ENCODE peak calls at places on chromosome X, in ten cellular contexts. One of them, this sample, is unnamed.
A peak's percentile ranks its signal among the peaks of the same experiment; 100 is the strongest.

GRCh38 chrX:38811515-38812239 is 10.4 kb downstream of the MID1IP1 start:
- DNase-seq in A549: no peak
- DNase-seq in upper lobe of right lung: no peak
- DNase-seq in B cell: no peak
- DNase-seq in heart left ventricle: no peak
- DNase-seq in cardiac fibroblast: no peak
- DNase-seq in mammary epithelial cell: peak; percentile 73
- DNase-seq in AG09309: no peak
- DNase-seq in endodermal cell: no peak
- DNase-seq in MCF 10A: no peak
- DNase-seq in this sample: no peak

GRCh38 chrX:42944381-42944998 is 166.5 kb upstream of the PPP1R2C start:
- DNase-seq in A549: no peak
- DNase-seq in upper lobe of right lung: no peak
- DNase-seq in B cell: no peak
- DNase-seq in heart left ventricle: no peak
- DNase-seq in cardiac fibroblast: no peak
- DNase-seq in mammary epithelial cell: no peak
- DNase-seq in AG09309: no peak
- DNase-seq in endodermal cell: no peak
- DNase-seq in MCF 10A: no peak
- DNase-seq in this sample: no peak

GRCh38 chrX:9494806-9495205 is 29.9 kb downstream of the TBL1X start:
- DNase-seq in A549: no peak
- DNase-seq in upper lobe of right lung: no peak
- DNase-seq in B cell: no peak
- DNase-seq in heart left ventricle: no peak
- DNase-seq in cardiac fibroblast: peak; percentile 62
- DNase-seq in mammary epithelial cell: no peak
- DNase-seq in AG09309: peak; percentile 52
- DNase-seq in endodermal cell: no peak
- DNase-seq in MCF 10A: peak; percentile 5
- DNase-seq in this sample: no peak

GRCh38 chrX:101642086-101642485 is 17.6 kb downstream of the ARMCX2 start:
- DNase-seq in A549: no peak
- DNase-seq in upper lobe of right lung: no peak
- DNase-seq in B cell: no peak
- DNase-seq in heart left ventricle: no peak
- DNase-seq in cardiac fibroblast: no peak
- DNase-seq in mammary epithelial cell: no peak
- DNase-seq in AG09309: no peak
- DNase-seq in endodermal cell: no peak
- DNase-seq in MCF 10A: no peak
- DNase-seq in this sample: no peak

GRCh38 chrX:86964321-86964720 is 553.3 kb upstream of the KLHL4 start:
- DNase-seq in A549: no peak
- DNase-seq in upper lobe of right lung: no peak
- DNase-seq in B cell: no peak
- DNase-seq in heart left ventricle: no peak
- DNase-seq in cardiac fibroblast: no peak
- DNase-seq in mammary epithelial cell: no peak
- DNase-seq in AG09309: no peak
- DNase-seq in endodermal cell: no peak
- DNase-seq in MCF 10A: no peak
- DNase-seq in this sample: no peak

GRCh38 chrX:15908891-15909290 is 54.3 kb upstream of the AP1S2 start:
- DNase-seq in A549: no peak
- DNase-seq in upper lobe of right lung: no peak
- DNase-seq in B cell: no peak
- DNase-seq in heart left ventricle: no peak
- DNase-seq in cardiac fibroblast: peak; percentile 7
- DNase-seq in mammary epithelial cell: peak; percentile 3
- DNase-seq in AG09309: no peak
- DNase-seq in endodermal cell: no peak
- DNase-seq in MCF 10A: no peak
- DNase-seq in this sample: no peak

GRCh38 chrX:1598876-1599790 is 7.7 kb downstream of the AKAP17A start:
- DNase-seq in A549: no peak
- DNase-seq in upper lobe of right lung: peak; percentile 38
- DNase-seq in B cell: no peak
- DNase-seq in heart left ventricle: no peak
- DNase-seq in cardiac fibroblast: no peak
- DNase-seq in mammary epithelial cell: no peak
- DNase-seq in AG09309: no peak
- DNase-seq in endodermal cell: peak; percentile 24
- DNase-seq in MCF 10A: no peak
- DNase-seq in this sample: no peak

GRCh38 chrX:86047174-86047991 is at the start of gene CHM:
- DNase-seq in A549: peak; percentile 75
- DNase-seq in upper lobe of right lung: peak; percentile 64
- DNase-seq in B cell: peak; percentile 70
- DNase-seq in heart left ventricle: peak; percentile 33
- DNase-seq in cardiac fibroblast: peak; percentile 85
- DNase-seq in mammary epithelial cell: peak; percentile 78
- DNase-seq in AG09309: peak; percentile 53
- DNase-seq in endodermal cell: peak; percentile 85
- DNase-seq in MCF 10A: peak; percentile 91
- DNase-seq in this sample: peak; percentile 34

GRCh38 chrX:40877869-40878268 is 142.5 kb upstream of the MED14 start:
- DNase-seq in A549: no peak
- DNase-seq in upper lobe of right lung: no peak
- DNase-seq in B cell: no peak
- DNase-seq in heart left ventricle: no peak
- DNase-seq in cardiac fibroblast: peak; percentile 36
- DNase-seq in mammary epithelial cell: peak; percentile 9
- DNase-seq in AG09309: no peak
- DNase-seq in endodermal cell: no peak
- DNase-seq in MCF 10A: peak; percentile 42
- DNase-seq in this sample: no peak

GRCh38 chrX:46642145-46642544 is 68.6 kb downstream of the CHST7 start:
- DNase-seq in A549: peak; percentile 7
- DNase-seq in upper lobe of right lung: no peak
- DNase-seq in B cell: no peak
- DNase-seq in heart left ventricle: peak; percentile 37
- DNase-seq in cardiac fibroblast: peak; percentile 61
- DNase-seq in mammary epithelial cell: peak; percentile 12
- DNase-seq in AG09309: no peak
- DNase-seq in endodermal cell: no peak
- DNase-seq in MCF 10A: peak; percentile 38
- DNase-seq in this sample: no peak
- TF ChIP-seq CTCF in A549: peak; percentile 46
- TF ChIP-seq CTCF in upper lobe of right lung: peak; percentile 52
- TF ChIP-seq CTCF in B cell: peak; percentile 15
- TF ChIP-seq CTCF in heart left ventricle: peak; percentile 68
- TF ChIP-seq CTCF in cardiac fibroblast: peak; percentile 19
- TF ChIP-seq CTCF in mammary epithelial cell: peak; percentile 28
- TF ChIP-seq CTCF in AG09309: no peak
- TF ChIP-seq CTCF in endodermal cell: peak; percentile 64
- TF ChIP-seq CTCF in MCF 10A: peak; percentile 27
- TF ChIP-seq CTCF in this sample: peak; percentile 31

DNA sequence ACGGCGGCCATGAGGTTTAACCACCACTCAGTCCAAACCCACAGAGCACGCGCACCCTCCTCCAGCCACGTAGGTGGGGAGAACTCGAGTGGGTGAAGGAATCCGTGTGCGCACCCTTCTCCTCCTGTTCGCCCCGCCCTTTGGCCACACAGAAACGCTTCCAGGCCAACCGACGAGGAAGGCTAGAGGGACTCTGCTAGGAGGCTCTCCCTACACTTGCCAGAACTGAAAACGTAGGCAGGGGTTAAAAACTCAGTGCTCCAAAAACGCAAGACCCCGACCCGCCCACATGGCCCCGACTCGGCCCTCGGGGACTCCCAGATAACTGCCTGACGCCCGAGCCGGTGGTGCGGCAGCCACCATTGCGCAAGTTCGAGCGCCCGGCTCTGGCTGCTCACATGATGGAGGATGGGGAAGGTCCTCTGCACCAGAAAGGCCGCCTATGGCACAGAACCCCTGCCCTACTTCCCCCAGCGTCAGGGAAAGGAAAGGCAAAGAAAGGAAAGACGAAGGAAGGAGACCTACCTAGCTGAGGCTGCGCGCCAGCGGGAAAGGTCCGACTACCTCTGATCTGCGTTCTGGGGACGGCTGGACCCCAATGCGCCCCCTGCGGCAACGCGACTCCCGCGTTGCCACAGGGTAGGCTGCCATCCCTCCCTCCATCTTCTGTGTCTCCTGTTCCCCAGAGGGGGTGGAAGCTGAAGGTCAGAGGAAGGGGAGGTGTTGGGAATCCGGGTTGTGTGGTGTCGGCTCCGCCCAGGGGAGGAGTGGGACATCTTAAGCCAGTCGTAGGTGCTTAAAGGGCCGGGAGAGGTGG is 201.9 kb upstream of the AGTR2 start:
- DNase-seq in A549: peak; percentile 71
- DNase-seq in upper lobe of right lung: peak; percentile 76
- DNase-seq in B cell: no peak
- DNase-seq in heart left ventricle: peak; percentile 53
- DNase-seq in cardiac fibroblast: peak; percentile 76
- DNase-seq in mammary epithelial cell: peak; percentile 45
- DNase-seq in AG09309: no peak
- DNase-seq in endodermal cell: peak; percentile 96
- DNase-seq in MCF 10A: peak; percentile 59
- DNase-seq in this sample: peak; percentile 64
- TF ChIP-seq CTCF in A549: peak; percentile 21
- TF ChIP-seq CTCF in upper lobe of right lung: no peak
- TF ChIP-seq CTCF in B cell: no peak
- TF ChIP-seq CTCF in heart left ventricle: no peak
- TF ChIP-seq CTCF in cardiac fibroblast: no peak
- TF ChIP-seq CTCF in mammary epithelial cell: no peak
- TF ChIP-seq CTCF in AG09309: no peak
- TF ChIP-seq CTCF in endodermal cell: peak; percentile 65
- TF ChIP-seq CTCF in MCF 10A: no peak
- TF ChIP-seq CTCF in this sample: peak; percentile 58

DNA sequence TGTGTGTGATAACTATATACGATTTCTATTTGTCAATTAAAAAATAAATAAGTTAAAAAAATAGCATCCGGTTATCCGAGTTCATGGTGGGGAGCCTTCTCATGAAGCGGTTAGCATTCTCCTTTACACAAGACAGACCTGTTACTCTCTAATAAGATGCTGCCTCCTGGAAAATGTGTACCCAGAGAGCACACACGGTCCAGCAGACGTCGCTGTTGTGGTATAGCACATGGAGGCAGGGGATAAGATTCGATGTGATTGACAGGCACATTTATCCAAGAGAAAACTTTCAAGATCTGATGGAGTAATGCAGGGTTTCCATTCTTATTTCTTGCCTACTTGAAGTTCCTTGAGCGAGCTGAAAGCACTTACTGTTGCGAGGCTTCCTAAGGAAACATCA is 62.7 kb upstream of the STS start:
- DNase-seq in A549: no peak
- DNase-seq in upper lobe of right lung: no peak
- DNase-seq in B cell: no peak
- DNase-seq in heart left ventricle: no peak
- DNase-seq in cardiac fibroblast: no peak
- DNase-seq in mammary epithelial cell: no peak
- DNase-seq in AG09309: no peak
- DNase-seq in endodermal cell: no peak
- DNase-seq in MCF 10A: no peak
- DNase-seq in this sample: no peak
- TF ChIP-seq CTCF in A549: no peak
- TF ChIP-seq CTCF in upper lobe of right lung: no peak
- TF ChIP-seq CTCF in B cell: no peak
- TF ChIP-seq CTCF in heart left ventricle: no peak
- TF ChIP-seq CTCF in cardiac fibroblast: no peak
- TF ChIP-seq CTCF in mammary epithelial cell: no peak
- TF ChIP-seq CTCF in AG09309: no peak
- TF ChIP-seq CTCF in endodermal cell: no peak
- TF ChIP-seq CTCF in MCF 10A: no peak
- TF ChIP-seq CTCF in this sample: no peak

DNA sequence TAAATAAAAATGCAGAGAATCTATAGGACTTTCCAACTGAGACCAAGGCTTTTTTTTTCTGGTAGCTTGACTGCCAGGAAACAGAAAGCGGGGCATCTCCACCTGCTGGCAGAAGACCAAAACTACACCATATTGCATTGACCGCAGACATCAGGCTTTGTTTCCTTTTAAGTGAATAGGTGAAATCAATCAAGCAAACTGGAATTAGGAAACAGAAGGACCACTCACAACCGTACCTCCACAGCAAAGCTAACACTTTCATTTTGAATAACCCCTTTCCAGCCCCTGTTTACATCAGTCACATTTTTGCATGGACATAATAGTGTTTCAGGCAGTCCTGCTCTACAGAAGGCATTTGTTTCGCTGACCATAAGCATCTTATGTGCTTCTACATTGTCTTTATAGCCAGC is 218.2 kb downstream of the IDS start:
- DNase-seq in A549: peak; percentile 35
- DNase-seq in upper lobe of right lung: no peak
- DNase-seq in B cell: peak; percentile 40
- DNase-seq in heart left ventricle: no peak
- DNase-seq in cardiac fibroblast: peak; percentile 61
- DNase-seq in mammary epithelial cell: peak; percentile 33
- DNase-seq in AG09309: no peak
- DNase-seq in endodermal cell: peak; percentile 81
- DNase-seq in MCF 10A: peak; percentile 65
- DNase-seq in this sample: peak; percentile 24
- TF ChIP-seq CTCF in A549: peak; percentile 47
- TF ChIP-seq CTCF in upper lobe of right lung: peak; percentile 59
- TF ChIP-seq CTCF in B cell: peak; percentile 60
- TF ChIP-seq CTCF in heart left ventricle: peak; percentile 63
- TF ChIP-seq CTCF in cardiac fibroblast: peak; percentile 58
- TF ChIP-seq CTCF in mammary epithelial cell: peak; percentile 79
- TF ChIP-seq CTCF in AG09309: peak; percentile 73
- TF ChIP-seq CTCF in endodermal cell: peak; percentile 84
- TF ChIP-seq CTCF in MCF 10A: peak; percentile 65
- TF ChIP-seq CTCF in this sample: peak; percentile 74

DNA sequence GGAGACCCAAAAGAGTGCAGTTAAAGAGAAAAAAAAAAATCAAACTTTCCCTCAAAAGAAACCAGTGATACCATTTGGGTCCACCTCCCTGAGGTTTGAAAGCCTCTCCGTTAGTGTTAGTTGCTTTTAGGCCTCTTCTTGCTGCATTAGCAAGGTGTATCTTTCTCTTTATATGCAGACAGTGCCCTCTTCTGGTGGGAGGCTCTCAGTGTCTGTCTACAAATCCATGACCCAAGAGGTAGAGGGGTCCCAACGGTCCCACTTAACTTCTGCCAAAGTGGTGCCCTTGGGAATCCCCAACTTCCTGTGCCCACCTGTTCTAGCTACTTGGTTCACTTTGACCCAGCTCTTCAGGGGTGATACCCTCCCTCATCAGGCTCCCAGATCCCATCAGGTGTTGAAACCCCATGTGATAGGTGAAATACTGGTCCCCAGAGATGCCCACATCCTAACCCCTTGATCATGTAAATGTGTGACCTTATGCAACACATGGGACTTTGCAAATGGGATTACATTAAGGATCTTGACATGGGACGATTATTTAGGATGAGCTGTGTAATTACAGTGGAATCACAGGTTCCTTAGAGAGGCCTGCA is 63.7 kb upstream of the CD99 start:
- DNase-seq in A549: peak; percentile 48
- DNase-seq in upper lobe of right lung: no peak
- DNase-seq in B cell: peak; percentile 58
- DNase-seq in heart left ventricle: no peak
- DNase-seq in cardiac fibroblast: peak; percentile 61
- DNase-seq in mammary epithelial cell: peak; percentile 16
- DNase-seq in AG09309: no peak
- DNase-seq in endodermal cell: peak; percentile 87
- DNase-seq in MCF 10A: peak; percentile 65
- DNase-seq in this sample: peak; percentile 18
- TF ChIP-seq CTCF in A549: peak; percentile 65
- TF ChIP-seq CTCF in upper lobe of right lung: peak; percentile 50
- TF ChIP-seq CTCF in B cell: peak; percentile 66
- TF ChIP-seq CTCF in heart left ventricle: peak; percentile 61
- TF ChIP-seq CTCF in cardiac fibroblast: peak; percentile 69
- TF ChIP-seq CTCF in mammary epithelial cell: peak; percentile 32
- TF ChIP-seq CTCF in AG09309: peak; percentile 58
- TF ChIP-seq CTCF in endodermal cell: peak; percentile 87
- TF ChIP-seq CTCF in MCF 10A: peak; percentile 48
- TF ChIP-seq CTCF in this sample: peak; percentile 66